ENCODE peak calls at places on chromosomes 1 and 21, in five cellular contexts. One of them, this sample, is unnamed.

GRCh38 chr21:41477641-41478318 is 30.2 kb downstream of the TMPRSS2 start:
- DNase-seq in HS-27A: no peak
- DNase-seq in lower lobe of right lung: no peak
- DNase-seq in H4: peak
- DNase-seq in midbrain: peak
- DNase-seq in this sample: no peak

GRCh38 chr1:179883739-179884138 is 1.7 kb downstream of the TOR1AIP1 start:
- DNase-seq in HS-27A: no peak
- DNase-seq in lower lobe of right lung: no peak
- DNase-seq in H4: no peak
- DNase-seq in midbrain: no peak
- DNase-seq in this sample: no peak

GRCh38 chr1:88910401-88910800 is 19.0 kb upstream of the GTF2B start:
- DNase-seq in HS-27A: no peak
- DNase-seq in lower lobe of right lung: no peak
- DNase-seq in H4: no peak
- DNase-seq in midbrain: no peak
- DNase-seq in this sample: no peak

GRCh38 chr1:236211815-236212214 is 69.5 kb downstream of the GPR137B start:
- DNase-seq in HS-27A: no peak
- DNase-seq in lower lobe of right lung: no peak
- DNase-seq in H4: no peak
- DNase-seq in midbrain: no peak
- DNase-seq in this sample: no peak

GRCh38 chr1:213669964-213670691 is 317.6 kb upstream of the PROX1 start:
- DNase-seq in HS-27A: no peak
- DNase-seq in lower lobe of right lung: no peak
- DNase-seq in H4: no peak
- DNase-seq in midbrain: no peak
- DNase-seq in this sample: no peak

GRCh38 chr1:184954232-184954995 is 19.9 kb downstream of the NIBAN1 start:
- DNase-seq in HS-27A: no peak
- DNase-seq in lower lobe of right lung: no peak
- DNase-seq in H4: no peak
- DNase-seq in midbrain: no peak
- DNase-seq in this sample: no peak

GRCh38 chr21:33374080-33374873 is 28.9 kb upstream of the IFNGR2 start:
- DNase-seq in HS-27A: no peak
- DNase-seq in lower lobe of right lung: no peak
- DNase-seq in H4: no peak
- DNase-seq in midbrain: no peak
- DNase-seq in this sample: peak

GRCh38 chr1:52328615-52329014 is 37.4 kb downstream of the CC2D1B start:
- DNase-seq in HS-27A: no peak
- DNase-seq in lower lobe of right lung: no peak
- DNase-seq in H4: no peak
- DNase-seq in midbrain: no peak
- DNase-seq in this sample: no peak

GRCh38 chr1:212608956-212609700 is 567 bp downstream of the ATF3 start:
- DNase-seq in HS-27A: peak
- DNase-seq in lower lobe of right lung: peak
- DNase-seq in H4: no peak
- DNase-seq in midbrain: peak
- DNase-seq in this sample: peak

GRCh38 chr1:204990059-204990664 is 52.9 kb upstream of the CNTN2 start:
- DNase-seq in HS-27A: no peak
- DNase-seq in lower lobe of right lung: no peak
- DNase-seq in H4: no peak
- DNase-seq in midbrain: peak
- DNase-seq in this sample: no peak

GRCh38 chr1:243420968-243421675 is 165.3 kb downstream of the SDCCAG8 start:
- DNase-seq in HS-27A: no peak
- DNase-seq in lower lobe of right lung: no peak
- DNase-seq in H4: peak
- DNase-seq in midbrain: peak
- DNase-seq in this sample: no peak

GRCh38 chr1:201268604-201269151 is 14.6 kb upstream of the PKP1 start:
- DNase-seq in HS-27A: peak
- DNase-seq in lower lobe of right lung: no peak
- DNase-seq in H4: no peak
- DNase-seq in midbrain: no peak
- DNase-seq in this sample: peak

GRCh38 chr1:185514296-185514695 is 197.3 kb upstream of the IVNS1ABP start:
- DNase-seq in HS-27A: no peak
- DNase-seq in lower lobe of right lung: no peak
- DNase-seq in H4: no peak
- DNase-seq in midbrain: no peak
- DNase-seq in this sample: no peak

GRCh38 chr1:8402109-8402704 is 84.3 kb downstream of the SLC45A1 start:
- DNase-seq in HS-27A: no peak
- DNase-seq in lower lobe of right lung: no peak
- DNase-seq in H4: no peak
- DNase-seq in midbrain: no peak
- DNase-seq in this sample: no peak

This sample was measured in CD14-positive monocyte.